ENCODE peak calls at places on chromosome 20, in nine cellular contexts. Y is NCI-H1436, D is ecto neural progenitor cell, G is RPMI8226, Q is globus pallidus, M is NCI-H1092, H is nephron progenitor cell, I is fibroblast of the aortic adventitia, R is tibial nerve. W is an unnamed sample.

GRCh38 chr20:31663838-31664695 is 26.4 kb downstream of the COX4I2 start:
- DNase-seq in Y (peak; percentile 28), D (no peak), G (no peak), Q (peak; percentile 74), M (peak; percentile 26), H (no peak), I (no peak), R (no peak), W (no peak)

GRCh38 chr20:14724036-14724435 is 386.6 kb upstream of the FLRT3 start:
- DNase-seq in Y (no peak), D (no peak), G (no peak), Q (no peak), M (no peak), H (no peak), I (no peak), R (no peak), W (no peak)

GRCh38 chr20:46433051-46433450 is 26.6 kb upstream of the ELMO2 start:
- DNase-seq in Y (no peak), D (no peak), G (no peak), Q (no peak), M (no peak), H (no peak), I (no peak), R (no peak), W (no peak)

GRCh38 chr20:48846516-48847492 is 19.0 kb upstream of the PREX1 start:
- DNase-seq in Y (no peak), D (peak; percentile 62), G (peak; percentile 58), Q (peak; percentile 47), M (no peak), H (peak; percentile 29), I (peak; percentile 62), R (no peak), W (no peak)

GRCh38 chr20:17832236-17832635 is 132.5 kb downstream of the BANF2 start:
- DNase-seq in Y (no peak), D (no peak), G (no peak), Q (no peak), M (no peak), H (no peak), I (no peak), R (no peak), W (peak; percentile 9)

GRCh38 chr20:57060407-57061057 is 205.9 kb downstream of the BMP7 start:
- DNase-seq in Y (no peak), D (no peak), G (no peak), Q (no peak), M (no peak), H (no peak), I (no peak), R (no peak), W (peak; percentile 43)

GRCh38 chr20:34074101-34074760 is 37.8 kb downstream of the EIF2S2 start:
- DNase-seq in Y (no peak), D (no peak), G (no peak), Q (no peak), M (no peak), H (no peak), I (no peak), R (no peak), W (no peak)

GRCh38 chr20:10487354-10488115 is 52.4 kb downstream of the SLX4IP start:
- DNase-seq in Y (no peak), D (no peak), G (no peak), Q (no peak), M (no peak), H (no peak), I (no peak), R (no peak), W (no peak)

GRCh38 chr20:59525500-59526241 is 78.7 kb upstream of the PHACTR3 start:
- DNase-seq in Y (no peak), D (peak; percentile 87), G (peak; percentile 52), Q (peak; percentile 44), M (no peak), H (peak; percentile 87), I (peak; percentile 24), R (no peak), W (no peak)

GRCh38 chr20:3227511-3227910 is 11.5 kb downstream of the SLC4A11 start:
- DNase-seq in Y (no peak), D (no peak), G (no peak), Q (no peak), M (no peak), H (no peak), I (no peak), R (no peak), W (no peak)

GRCh38 chr20:22414354-22414753 is 170.0 kb downstream of the FOXA2 start:
- DNase-seq in Y (no peak), D (no peak), G (peak; percentile 19), Q (no peak), M (no peak), H (peak; percentile 17), I (peak; percentile 72), R (no peak), W (no peak)

W was measured in cardiac septum.